ENCODE peak calls at places on chromosomes 5 and 9, in five cellular contexts. E is Caco-2, X is cardiac muscle cell, S is HepG2, C is heart left ventricle. I is an unnamed sample.

GRCh38 chr9:86200599-86201162 is 58.8 kb downstream of the C9orf153 start:
- DNase-seq in C (no peak), E (no peak), X (no peak), S (no peak), I (no peak)

GRCh38 chr5:7759951-7760580 is 90.9 kb downstream of the CFAP90 start:
- DNase-seq in C (no peak), X (no peak), S (no peak), E (no peak), I (no peak)

GRCh38 chr5:68129364-68129763 is 86.2 kb upstream of the PIK3R1 start:
- DNase-seq in X (no peak), C (no peak), S (no peak), E (no peak), I (no peak)

GRCh38 chr9:131701789-131702337 is 38.0 kb downstream of the RAPGEF1 start:
- DNase-seq in S (no peak), E (no peak), X (no peak), C (no peak), I (no peak)

GRCh38 chr5:109703165-109703564 is 13.4 kb downstream of the MAN2A1 start:
- DNase-seq in C (no peak), X (no peak), E (no peak), S (no peak), I (no peak)

GRCh38 chr9:128203842-128204551 is 818 bp downstream of the DNM1 start:
- DNase-seq in X (peak; percentile 33), E (peak; percentile 37), C (no peak), S (no peak), I (no peak)

GRCh38 chr9:4741365-4742031 is 496 bp upstream of the AK3 start:
- DNase-seq in X (peak; percentile 32), C (peak; percentile 40), E (no peak), S (peak; percentile 37), I (no peak)

GRCh38 chr9:63859475-63860215 is 1425.4 kb downstream of the FOXD4L5 start:
- DNase-seq in X (peak; percentile 38), E (no peak), C (peak; percentile 65), S (peak; percentile 49), I (peak; percentile 75)

GRCh38 chr9:20028849-20029231 is 240.0 kb upstream of the SLC24A2 start:
- DNase-seq in X (no peak), S (no peak), E (no peak), C (peak; percentile 14), I (no peak)

DNA sequence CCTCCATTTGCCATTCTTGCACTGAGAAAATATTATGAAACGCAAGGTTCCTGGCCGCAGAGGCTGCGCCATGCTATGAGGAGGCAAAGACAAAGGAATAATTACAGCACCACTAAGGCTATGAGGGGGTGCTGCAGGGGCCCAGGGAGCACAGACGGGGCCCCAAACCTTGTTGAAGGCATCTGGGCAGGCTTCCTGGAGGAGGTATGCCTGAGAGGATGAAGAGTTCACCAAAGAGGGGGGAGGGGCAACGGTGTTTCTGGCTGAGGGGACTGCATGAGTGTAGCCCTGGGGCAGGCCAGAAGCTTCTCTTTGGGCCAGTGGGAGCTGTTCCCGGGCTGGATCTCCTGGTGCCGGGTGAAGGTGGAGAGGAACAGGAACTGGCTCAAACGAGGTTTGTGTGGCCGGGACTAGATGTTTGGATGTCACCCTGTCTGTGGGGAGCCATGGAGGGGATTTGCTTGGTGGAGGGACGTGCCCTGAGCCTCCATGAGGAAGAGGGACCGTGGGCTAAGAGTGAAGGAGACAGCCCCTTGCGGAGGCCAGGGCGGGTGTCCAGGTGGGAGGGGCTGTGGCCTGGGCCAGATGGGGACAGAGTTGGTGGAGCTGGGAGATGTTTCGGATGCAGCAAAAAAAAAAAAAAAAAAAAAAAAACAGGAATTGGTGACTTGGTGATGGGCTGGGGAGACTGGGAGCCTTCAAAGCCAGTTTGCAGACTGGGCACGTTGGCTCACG is 28.2 kb downstream of the PTGES start:
- DNase-seq in S (no peak), E (no peak), C (no peak), X (no peak), I (no peak)
- H3K4me3 ChIP-seq in S (no peak overlapping the region), E (no peak overlapping the region), C (no peak overlapping the region), X (no peak overlapping the region), I (no peak overlapping the region)

DNA sequence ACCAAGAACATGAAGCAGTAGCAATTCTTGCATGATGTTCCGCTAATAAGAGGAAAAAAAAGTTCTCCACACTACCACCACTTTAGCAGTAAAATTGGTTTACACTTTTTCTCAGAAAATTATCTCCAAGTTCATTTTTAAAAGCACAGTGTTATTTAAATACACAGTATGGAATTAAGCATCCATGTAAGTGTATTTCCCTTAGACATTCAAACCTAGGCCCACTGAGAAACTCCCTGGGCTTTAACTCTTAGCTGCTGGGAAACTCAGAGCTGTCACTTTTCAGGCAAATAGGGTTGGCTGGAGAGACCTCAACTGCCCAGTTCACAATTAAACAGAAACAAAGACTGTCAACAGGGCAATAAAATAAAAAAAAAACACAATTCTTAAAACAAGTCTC is 2.7 kb downstream of the GNAQ start:
- DNase-seq in S (no peak), X (no peak), E (no peak), C (no peak), I (no peak)
- H3K4me3 ChIP-seq in S (no peak overlapping the region), X (peak overlapping the region; percentile 83), E (no peak overlapping the region), C (peak overlapping the region; percentile 74), I (no peak overlapping the region)

DNA sequence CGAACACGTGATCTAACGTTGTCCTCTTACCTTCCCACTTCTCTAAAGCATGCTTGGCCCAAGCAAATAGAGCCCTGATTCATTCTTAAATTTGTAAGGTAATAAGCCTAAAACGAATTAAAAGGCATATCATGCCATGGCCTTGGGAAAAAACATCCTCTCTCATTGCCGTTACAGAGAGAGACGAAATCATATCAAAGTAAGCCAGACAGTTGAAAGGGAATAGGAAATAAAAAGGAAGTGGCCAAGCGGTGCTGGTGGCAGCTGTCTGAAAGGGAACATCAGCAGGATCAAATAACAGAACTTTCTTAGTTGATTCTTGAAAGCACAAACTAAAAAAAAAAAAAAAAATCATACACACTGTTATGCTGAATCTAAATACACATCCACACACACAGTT is 49.1 kb upstream of the CDH6 start:
- DNase-seq in E (no peak), X (no peak), S (no peak), C (no peak), I (no peak)
- H3K4me3 ChIP-seq in E (no peak overlapping the region), X (no peak overlapping the region), S (no peak overlapping the region), C (no peak overlapping the region), I (no peak overlapping the region)

DNA sequence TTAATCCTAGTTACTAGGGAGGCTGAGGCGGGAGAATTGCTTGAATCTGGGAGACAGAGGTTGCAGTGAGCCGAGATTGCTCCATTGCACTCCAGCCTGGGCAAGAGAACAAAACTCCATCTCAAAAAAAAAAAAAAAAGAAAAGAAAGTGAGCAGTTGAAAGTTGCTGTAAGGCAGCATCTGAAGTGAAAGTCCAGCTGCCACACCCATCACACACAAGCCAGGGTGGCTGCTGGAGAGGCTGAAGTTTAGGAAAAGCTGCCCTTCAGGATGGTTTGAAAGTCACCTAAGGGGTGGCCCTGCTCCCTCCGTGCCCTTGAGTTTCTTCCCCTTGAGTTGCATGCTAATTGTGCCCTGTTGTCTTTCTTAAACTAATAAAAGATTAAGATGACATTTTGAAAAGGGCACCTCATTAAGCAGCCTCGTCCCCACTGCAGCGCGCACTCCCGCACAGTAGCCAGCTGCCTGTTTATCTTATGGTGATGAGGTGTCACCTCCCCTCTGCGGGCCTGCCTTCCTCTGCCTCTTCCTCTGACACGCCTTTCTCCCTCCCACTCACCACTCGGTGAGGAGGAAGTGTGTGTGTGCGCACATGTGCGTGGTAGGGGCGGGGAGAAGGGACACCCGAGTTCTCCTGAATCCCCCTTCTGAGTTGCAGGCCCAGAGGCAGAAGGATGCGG is 104.2 kb upstream of the PANK3 start:
- DNase-seq in E (no peak), S (no peak), X (no peak), C (no peak), I (no peak)
- H3K4me3 ChIP-seq in E (no peak overlapping the region), S (no peak overlapping the region), X (no peak overlapping the region), C (no peak overlapping the region), I (no peak overlapping the region)

GRCh38 chr9:93345630-93346239 is 105.8 kb upstream of the FAM120A start:
- DNase-seq in E (no peak), C (no peak), S (no peak), X (no peak), I (no peak)

GRCh38 chr9:93343663-93344062 is 107.8 kb upstream of the FAM120A start:
- DNase-seq in E (no peak), S (no peak), X (no peak), C (no peak), I (no peak)

DNA sequence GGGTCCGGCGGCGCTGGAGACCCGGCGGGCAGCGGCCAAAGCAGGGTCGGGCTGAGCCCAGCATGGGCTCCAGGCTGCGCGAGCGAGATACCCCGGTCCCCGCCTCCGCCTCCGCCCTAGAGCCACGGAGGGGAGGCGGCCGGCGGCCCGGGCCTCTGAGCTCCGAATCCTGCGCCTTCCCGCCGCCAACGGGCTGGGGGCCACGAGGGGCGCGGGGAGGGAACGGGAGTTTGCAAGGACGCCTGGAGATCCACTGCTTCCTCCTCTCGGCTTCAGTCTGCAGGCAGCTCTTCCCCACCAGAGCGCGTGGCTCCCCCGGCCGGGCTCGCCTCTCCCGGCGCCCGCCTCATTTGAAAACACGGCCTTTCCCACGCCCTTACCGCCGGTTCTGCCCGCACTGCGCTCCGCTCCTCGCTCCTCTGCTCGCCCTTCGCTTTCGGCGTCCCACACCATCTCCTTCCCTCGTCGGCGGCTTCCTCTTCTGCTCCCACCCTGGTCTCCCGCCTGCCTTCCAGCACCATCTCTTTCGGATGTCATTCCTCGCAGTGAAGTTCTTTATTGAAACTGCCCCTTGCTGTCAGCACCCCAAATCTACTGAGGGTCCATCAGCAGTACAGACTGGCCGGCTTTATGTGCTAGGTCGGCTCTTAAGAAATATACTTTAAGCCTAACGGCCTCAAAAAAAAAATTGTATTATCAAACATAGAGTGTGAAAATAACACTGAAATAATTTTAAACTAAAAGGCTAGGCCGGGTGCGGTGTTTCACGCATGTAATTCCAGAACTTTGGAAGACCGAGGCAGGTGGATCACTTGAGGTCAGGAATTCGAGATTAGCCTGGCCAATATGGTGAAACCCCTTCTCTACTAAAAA is 105.0 kb upstream of the FAM120A start:
- DNase-seq in S (no peak), X (peak; percentile 26), C (no peak), E (no peak), I (no peak)
- H3K4me3 ChIP-seq in S (no peak overlapping the region), X (peak overlapping the region; percentile 36), C (peak overlapping the region; percentile 57), E (no peak overlapping the region), I (no peak overlapping the region)

GRCh38 chr9:129331366-129331765 is 153.3 kb upstream of the IER5L start:
- DNase-seq in E (no peak), S (no peak), C (no peak), X (no peak), I (no peak)

GRCh38 chr9:129333961-129334743 is 156.1 kb upstream of the IER5L start:
- DNase-seq in S (peak; percentile 94), C (peak; percentile 92), X (peak; percentile 99), E (peak; percentile 99), I (peak; percentile 81)

GRCh38 chr9:129331772-129332512 is 153.9 kb upstream of the IER5L start:
- DNase-seq in S (no peak), C (no peak), X (no peak), E (no peak), I (no peak)

GRCh38 chr9:129333613-129333960 is 155.5 kb upstream of the IER5L start:
- DNase-seq in C (no peak), S (peak; percentile 31), X (no peak), E (peak; percentile 71), I (no peak)

GRCh38 chr9:129332581-129332980 is 154.5 kb upstream of the IER5L start:
- DNase-seq in X (no peak), E (no peak), S (no peak), C (no peak), I (no peak)
- H3K4me3 ChIP-seq in X (no peak overlapping the region), E (no peak overlapping the region), S (no peak overlapping the region), C (no peak overlapping the region), I (no peak overlapping the region)

GRCh38 chr5:113489299-113489698 is 1.0 kb upstream of the MCC start:
- DNase-seq in X (peak; percentile 98), E (no peak), S (peak; percentile 57), C (peak; percentile 22), I (no peak)
- H3K4me3 ChIP-seq in X (no peak overlapping the region), E (no peak overlapping the region), S (no peak overlapping the region), C (peak overlapping the region; percentile 82), I (no peak overlapping the region)

GRCh38 chr5:134001938-134002731 is 2.6 kb downstream of the VDAC1 start:
- DNase-seq in E (no peak), S (no peak), X (no peak), C (no peak), I (no peak)
- H3K4me3 ChIP-seq in E (no peak overlapping the region), S (peak overlapping the region; percentile 92), X (no peak overlapping the region), C (peak overlapping the region; percentile 62), I (peak overlapping the region; percentile 76)

I was measured in LNCaP clone FGC.